ENCODE peak calls at places on chromosomes 11 and 22, in six cellular contexts. R, B, Q, F, I and G are unnamed samples.

GRCh38 chr22:39634530-39635399 is 64.2 kb downstream of the CACNA1I start:
- DNase-seq in R (no peak), B (peak; percentile 74), Q (peak; percentile 52), F (peak; percentile 78), I (no peak), G (peak; percentile 84)

GRCh38 chr11:134558258-134558835 is 146.3 kb upstream of the B3GAT1 start:
- DNase-seq in R (peak; percentile 11), B (no peak), Q (no peak), F (no peak), I (no peak), G (no peak)

GRCh38 chr22:19995611-19996339 is 20.8 kb downstream of the ARVCF start:
- DNase-seq in R (no peak), B (peak; percentile 28), Q (no peak), F (no peak), I (no peak), G (no peak)

GRCh38 chr22:45682069-45682468 is 10.4 kb downstream of the ATXN10 start:
- DNase-seq in R (no peak), B (no peak), Q (peak; percentile 40), F (no peak), I (no peak), G (no peak)

GRCh38 chr11:23010790-23011340 is 150.6 kb upstream of the CCDC179 start:
- DNase-seq in R (no peak), B (no peak), Q (no peak), F (no peak), I (no peak), G (no peak)

GRCh38 chr11:69493931-69494821 is 12.7 kb downstream of the LINC01488 start:
- DNase-seq in R (no peak), B (peak; percentile 61), Q (no peak), F (no peak), I (no peak), G (no peak)

GRCh38 chr22:42304021-42304790 is 33.8 kb upstream of the TCF20 start:
- DNase-seq in R (no peak), B (no peak), Q (no peak), F (no peak), I (no peak), G (no peak)

GRCh38 chr11:72743321-72744221 is 8.6 kb downstream of the ARAP1 start:
- DNase-seq in R (no peak), B (no peak), Q (peak; percentile 47), F (no peak), I (no peak), G (no peak)

GRCh38 chr11:120316880-120317688 is 8.0 kb upstream of the TLCD5 start:
- DNase-seq in R (no peak), B (no peak), Q (no peak), F (no peak), I (peak; percentile 76), G (no peak)

GRCh38 chr11:47216141-47216798 is 1.5 kb downstream of the DDB2 start:
- DNase-seq in R (no peak), B (peak; percentile 91), Q (peak; percentile 61), F (peak; percentile 62), I (peak; percentile 43), G (peak; percentile 80)

GRCh38 chr11:133198326-133198725 is 334.0 kb downstream of the OPCML start:
- DNase-seq in R (no peak), B (no peak), Q (no peak), F (no peak), I (no peak), G (no peak)

GRCh38 chr22:20654343-20655208 is 119.3 kb upstream of the SERPIND1 start:
- DNase-seq in R (no peak), B (no peak), Q (no peak), F (no peak), I (no peak), G (no peak)

GRCh38 chr11:72585762-72586590 is 88.2 kb downstream of the PDE2A start:
- DNase-seq in R (peak; percentile 67), B (peak; percentile 69), Q (peak; percentile 77), F (peak; percentile 77), I (peak; percentile 69), G (peak; percentile 80)

GRCh38 chr11:114088216-114088615 is 28.7 kb downstream of the ZBTB16 start:
- DNase-seq in R (no peak), B (no peak), Q (no peak), F (no peak), I (no peak), G (no peak)

GRCh38 chr11:61793084-61793828 is 545 bp downstream of the FEN1 start:
- DNase-seq in R (no peak), B (no peak), Q (peak; percentile 48), F (peak; percentile 47), I (no peak), G (peak; percentile 75)
- TF ChIP-seq POLR2A in R (no peak), B (peak; percentile 19), Q (no peak), F (no peak), I (no peak), G (peak; percentile 10)

DNA sequence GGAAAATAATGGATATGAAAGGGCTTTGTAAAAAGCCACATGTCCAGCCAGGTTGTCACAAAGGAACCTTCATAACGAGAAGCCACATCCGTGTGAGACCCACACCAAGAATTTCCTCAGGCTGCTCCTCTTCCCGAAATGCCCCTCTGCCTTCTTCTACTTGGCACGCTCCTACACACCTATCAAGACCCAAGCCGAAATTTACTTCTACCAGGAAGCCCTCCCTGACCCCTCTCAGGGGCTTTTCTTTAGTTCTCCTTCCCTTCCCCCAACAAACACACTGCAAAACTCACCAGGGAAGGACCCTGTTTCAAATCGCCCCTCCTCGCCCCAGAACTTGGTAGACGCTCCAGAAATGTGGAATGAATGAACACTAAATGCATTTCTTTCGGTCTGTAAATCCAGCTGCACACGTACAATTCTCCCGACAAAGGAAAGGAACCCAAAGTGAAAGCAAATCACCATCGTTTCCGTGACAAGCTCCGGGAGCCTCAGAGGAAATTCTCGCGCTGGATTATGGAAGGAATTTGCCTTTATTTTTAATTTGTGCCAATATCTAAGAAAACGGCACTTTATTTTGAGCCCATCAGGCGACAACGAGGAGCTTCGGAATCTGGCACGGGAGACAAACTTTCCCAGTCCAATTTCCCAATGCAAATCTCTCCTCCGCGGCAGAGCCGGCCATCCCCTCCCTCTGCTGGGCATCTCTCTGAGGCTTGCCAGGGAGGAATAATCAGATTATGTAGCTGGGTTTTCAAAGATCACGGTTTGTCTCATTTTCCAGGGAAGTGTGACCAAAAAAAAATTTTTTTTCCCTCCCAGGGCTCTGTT is 13.2 kb upstream of the SHISAL1 start:
- DNase-seq in R (no peak), B (peak; percentile 56), Q (no peak), F (no peak), I (no peak), G (no peak)
- TF ChIP-seq POLR2A in R (no peak), B (no peak), Q (no peak), F (no peak), I (no peak), G (no peak)

DNA sequence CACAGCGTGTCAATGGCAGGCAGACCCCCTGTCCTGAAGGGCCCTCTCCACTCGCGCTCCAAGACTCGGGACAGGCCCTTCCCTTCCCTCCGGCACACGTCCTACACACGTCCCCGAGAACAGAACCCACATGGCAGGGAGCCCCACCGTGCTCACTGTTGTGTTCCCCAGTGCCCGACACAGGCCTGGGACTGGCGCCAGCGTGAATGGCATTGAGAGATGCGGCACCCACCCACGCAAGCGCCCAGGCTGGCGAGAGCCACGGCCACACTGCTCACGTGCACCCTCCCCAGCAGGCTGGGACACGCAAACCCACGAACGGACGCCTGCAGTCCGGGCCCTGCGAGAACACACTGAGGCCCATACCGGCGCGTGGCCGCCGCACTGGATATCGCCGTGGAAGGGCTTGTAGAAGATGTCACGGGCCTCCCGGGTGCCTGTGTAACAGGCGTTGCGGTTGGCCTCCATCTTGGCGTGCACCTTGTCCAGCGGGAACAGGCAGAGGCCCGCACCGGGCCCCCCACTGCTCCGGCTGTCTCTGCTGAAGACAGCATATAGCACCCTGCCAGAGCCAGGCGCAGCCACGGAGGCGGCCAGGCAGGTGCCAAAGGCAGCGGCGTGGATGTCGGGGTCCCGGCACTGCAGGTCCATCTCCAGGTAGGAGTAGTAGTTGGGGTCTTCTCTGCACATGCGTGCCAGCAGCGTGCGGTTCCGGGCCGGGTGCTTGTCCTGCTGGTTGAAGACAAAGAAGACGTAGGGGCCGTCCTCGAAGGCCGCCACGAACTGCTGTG is 18.1 kb downstream of the PLXNB2 start:
- DNase-seq in R (no peak), B (no peak), Q (no peak), F (no peak), I (no peak), G (no peak)
- TF ChIP-seq POLR2A in R (no peak), B (no peak), Q (no peak), F (no peak), I (no peak), G (no peak)

DNA sequence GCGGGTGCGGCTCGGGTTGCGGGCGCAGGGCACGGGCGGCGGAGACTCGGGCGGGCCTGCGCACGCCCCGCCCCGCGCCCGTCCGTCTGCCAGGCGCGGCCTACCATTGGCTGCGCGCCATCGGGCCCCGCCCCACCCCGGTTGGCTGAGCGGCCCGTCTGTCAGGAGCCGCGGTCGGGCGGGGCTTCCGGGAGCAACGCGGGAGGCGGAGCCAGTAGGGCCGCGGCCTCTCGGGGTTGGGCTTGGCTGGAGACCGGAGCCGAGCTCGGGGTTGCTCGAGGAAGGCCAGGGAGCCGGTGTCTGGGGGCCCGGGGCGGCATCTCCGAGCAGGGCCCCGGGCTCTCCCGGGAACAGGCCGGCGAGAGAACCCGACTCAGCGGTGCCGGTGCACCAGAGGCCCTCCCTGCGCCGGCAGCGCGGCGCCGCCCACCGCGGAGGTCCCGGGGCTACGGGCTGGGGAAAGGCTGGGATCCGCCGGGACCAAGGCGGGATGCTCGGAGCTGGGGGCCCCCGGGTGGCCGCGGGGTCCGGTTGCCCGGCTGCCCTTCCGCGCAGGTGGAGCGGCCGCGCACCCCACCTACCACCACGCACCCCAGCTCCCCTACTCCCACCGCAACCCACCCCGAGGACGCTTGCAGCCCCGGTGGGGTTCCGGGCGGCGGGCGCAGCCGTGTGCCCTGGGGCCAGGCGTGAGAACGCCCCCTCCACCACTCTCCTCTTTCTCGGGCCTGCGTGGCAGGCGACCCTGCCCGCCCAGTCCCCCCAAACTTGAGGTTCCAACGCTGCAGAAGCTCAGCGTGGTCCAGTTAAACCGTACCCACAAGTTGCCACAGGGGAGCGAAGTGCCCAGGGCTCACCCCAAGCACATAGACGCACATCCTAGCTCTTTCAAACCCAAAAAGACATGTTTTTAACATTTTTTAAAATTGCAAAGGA is at the start of gene HRAS:
- DNase-seq in R (peak; percentile 96), B (peak; percentile 94), Q (peak; percentile 94), F (peak; percentile 99), I (peak; percentile 97), G (peak; percentile 97)
- TF ChIP-seq POLR2A in R (peak; percentile 68), B (peak; percentile 87), Q (peak; percentile 79), F (peak; percentile 79), I (no peak), G (peak; percentile 59)

GRCh38 chr11:65491614-65492386 is 7.0 kb upstream of the MALAT1 start:
- DNase-seq in R (peak; percentile 58), B (peak; percentile 89), Q (peak; percentile 96), F (peak; percentile 49), I (peak; percentile 62), G (peak; percentile 82)
- TF ChIP-seq POLR2A in R (no peak), B (peak; percentile 23), Q (no peak), F (peak; percentile 6), I (no peak), G (no peak)